ENCODE peak calls at places on chromosomes 16 and 17, in nine cellular contexts. K is GM12878, D is ovary, P is stomach, M is tibial nerve, X is A549, S is sigmoid colon, Y is esophagus muscularis mucosa, B is transverse colon. N is an unnamed sample.

GRCh38 chr16:7013990-7014389 is 318.7 kb upstream of the RBFOX1 start:
- DNase-seq in K (no peak), D (no peak), P (no peak), M (no peak), X (no peak), S (no peak), Y (no peak), B (no peak), N (no peak)

GRCh38 chr17:4307179-4307930 is 43.6 kb upstream of the ANKFY1 start:
- DNase-seq in K (no peak), D (no peak), P (no peak), M (no peak), X (no peak), S (no peak), Y (no peak), B (no peak), N (no peak)

GRCh38 chr17:47096343-47096742 is 92.8 kb downstream of the CDC27 start:
- DNase-seq in K (no peak), D (no peak), P (no peak), M (no peak), X (no peak), S (no peak), Y (no peak), B (no peak), N (no peak)

GRCh38 chr16:80824623-80825364 is 20.4 kb upstream of the CDYL2 start:
- DNase-seq in K (peak), D (no peak), P (peak), M (peak), X (peak), S (no peak), Y (no peak), B (peak), N (no peak)

GRCh38 chr16:80174416-80174815 is 366.4 kb upstream of the DYNLRB2 start:
- DNase-seq in K (no peak), D (no peak), P (no peak), M (no peak), X (peak), S (no peak), Y (no peak), B (no peak), N (no peak)

GRCh38 chr17:46862949-46863348 is 11.6 kb downstream of the WNT9B start:
- DNase-seq in K (no peak), D (no peak), P (no peak), M (no peak), X (no peak), S (no peak), Y (no peak), B (no peak), N (no peak)

GRCh38 chr17:73784015-73784603 is 139.9 kb upstream of the SDK2 start:
- DNase-seq in K (no peak), D (no peak), P (no peak), M (no peak), X (no peak), S (no peak), Y (no peak), B (no peak), N (no peak)

GRCh38 chr17:80861360-80861861 is 130.2 kb upstream of the CHMP6 start:
- DNase-seq in K (no peak), D (no peak), P (no peak), M (no peak), X (no peak), S (peak), Y (no peak), B (peak), N (no peak)

GRCh38 chr16:46920402-46921068 is 36.4 kb downstream of the GPT2 start:
- DNase-seq in K (no peak), D (no peak), P (peak), M (no peak), X (no peak), S (no peak), Y (no peak), B (peak), N (no peak)

GRCh38 chr17:21268596-21269188 is 15.5 kb upstream of the NATD1 start:
- DNase-seq in K (no peak), D (no peak), P (no peak), M (no peak), X (no peak), S (no peak), Y (no peak), B (no peak), N (no peak)
- TF ChIP-seq EP300 in K (no peak), D (no peak), P (no peak), M (no peak), X (no peak), S (no peak), Y (no peak), B (no peak), N (no peak)

GRCh38 chr17:54887787-54888186 is 12.9 kb upstream of the TOM1L1 start:
- DNase-seq in K (no peak), D (no peak), P (no peak), M (no peak), X (no peak), S (no peak), Y (no peak), B (no peak), N (no peak)
- H3K27ac ChIP-seq in K (no peak), D (no peak), P (no peak), M (no peak), X (no peak), S (no peak), Y (no peak), B (no peak), N (no peak)

GRCh38 chr16:78628526-78628925 is 529.1 kb downstream of the WWOX start:
- DNase-seq in K (no peak), D (no peak), P (no peak), M (no peak), X (no peak), S (no peak), Y (no peak), B (no peak), N (no peak)
- TF ChIP-seq EP300 in K (no peak), D (no peak), P (no peak), M (no peak), X (no peak), S (no peak), Y (no peak), B (no peak), N (no peak)

DNA sequence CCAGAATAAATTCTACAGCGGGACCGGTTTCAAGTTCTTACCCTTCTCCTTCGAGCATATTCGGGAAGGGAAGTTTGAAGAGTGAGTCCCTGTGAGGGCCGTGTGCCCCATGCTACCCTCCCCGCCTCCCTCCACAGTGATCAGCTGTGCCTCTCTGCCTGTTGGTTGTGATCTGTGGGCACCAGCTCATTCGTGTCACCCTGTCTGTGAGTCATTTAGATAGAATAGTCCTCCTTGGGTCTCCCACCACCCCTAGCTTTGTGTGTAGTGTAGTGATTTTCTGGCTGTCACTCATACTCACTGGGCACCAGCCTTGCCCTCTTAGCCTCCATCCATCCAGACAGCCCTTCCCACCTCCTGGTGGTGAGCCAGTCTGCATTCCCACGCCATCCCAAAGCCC is 15.0 kb upstream of the NAGLU start:
- DNase-seq in K (no peak), D (no peak), P (no peak), M (no peak), X (no peak), S (no peak), Y (no peak), B (no peak), N (no peak)
- H3K27ac ChIP-seq in K (no peak), D (peak), P (peak), M (peak), X (peak), S (peak), Y (peak), B (peak), N (peak)

GRCh38 chr16:49855280-49855821 is 561 bp downstream of the ZNF423 start:
- DNase-seq in K (peak), D (peak), P (peak), M (peak), X (peak), S (peak), Y (no peak), B (peak), N (peak)
- TF ChIP-seq EP300 in K (no peak), D (no peak), P (no peak), M (peak), X (no peak), S (no peak), Y (no peak), B (no peak), N (no peak)

GRCh38 chr16:2816751-2817495 is at the start of gene PRSS21:
- DNase-seq in K (no peak), D (no peak), P (no peak), M (no peak), X (no peak), S (peak), Y (no peak), B (peak), N (peak)

GRCh38 chr16:2818278-2818876 is 1.3 kb downstream of the PRSS21 start:
- DNase-seq in K (no peak), D (no peak), P (no peak), M (no peak), X (no peak), S (peak), Y (no peak), B (peak), N (peak)

GRCh38 chr16:2819179-2819938 is 2.3 kb downstream of the PRSS21 start:
- DNase-seq in K (no peak), D (no peak), P (no peak), M (no peak), X (no peak), S (peak), Y (no peak), B (peak), N (peak)

GRCh38 chr16:2815299-2815771 is 1.7 kb upstream of the PRSS21 start:
- DNase-seq in K (no peak), D (no peak), P (no peak), M (no peak), X (no peak), S (peak), Y (no peak), B (peak), N (peak)

DNA sequence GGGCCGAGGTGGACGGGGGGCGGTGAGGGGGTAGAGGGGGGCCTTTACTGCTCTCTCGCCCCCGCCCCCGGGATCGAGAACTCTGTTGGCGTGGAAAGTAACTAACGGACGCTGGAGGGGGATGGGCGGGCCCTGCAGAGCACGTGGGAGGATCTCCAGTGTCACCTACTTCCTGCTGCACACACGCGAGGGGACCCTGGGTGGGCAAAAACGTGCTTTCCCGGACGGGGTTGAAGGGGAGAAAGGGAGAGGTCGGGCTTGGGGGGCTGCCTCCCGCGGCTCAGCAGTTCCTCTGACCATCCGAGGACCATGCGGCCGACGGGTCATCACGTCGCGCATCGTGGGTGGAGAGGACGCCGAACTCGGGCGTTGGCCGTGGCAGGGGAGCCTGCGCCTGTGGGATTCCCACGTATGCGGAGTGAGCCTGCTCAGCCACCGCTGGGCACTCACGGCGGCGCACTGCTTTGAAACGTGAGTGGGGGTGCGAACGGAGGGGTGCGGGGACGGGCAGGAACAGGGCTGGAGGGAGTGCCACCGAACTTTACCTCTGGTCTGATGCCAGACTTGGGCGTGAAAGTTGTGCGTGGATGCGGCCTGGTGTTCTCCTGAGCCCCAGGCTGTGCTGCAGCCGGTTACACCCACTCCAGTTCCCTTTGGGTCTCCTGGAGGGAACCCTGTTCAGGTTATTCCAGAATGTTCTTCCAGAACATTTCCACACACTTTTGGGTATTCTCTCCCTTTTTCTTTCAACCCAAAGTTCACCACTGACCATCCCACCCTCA is 650 bp downstream of the PRSS21 start:
- DNase-seq in K (no peak), D (no peak), P (no peak), M (no peak), X (no peak), S (peak), Y (no peak), B (peak), N (peak)
- H3K27ac ChIP-seq in K (peak), D (no peak), P (no peak), M (no peak), X (no peak), S (no peak), Y (no peak), B (no peak), N (no peak)

DNA sequence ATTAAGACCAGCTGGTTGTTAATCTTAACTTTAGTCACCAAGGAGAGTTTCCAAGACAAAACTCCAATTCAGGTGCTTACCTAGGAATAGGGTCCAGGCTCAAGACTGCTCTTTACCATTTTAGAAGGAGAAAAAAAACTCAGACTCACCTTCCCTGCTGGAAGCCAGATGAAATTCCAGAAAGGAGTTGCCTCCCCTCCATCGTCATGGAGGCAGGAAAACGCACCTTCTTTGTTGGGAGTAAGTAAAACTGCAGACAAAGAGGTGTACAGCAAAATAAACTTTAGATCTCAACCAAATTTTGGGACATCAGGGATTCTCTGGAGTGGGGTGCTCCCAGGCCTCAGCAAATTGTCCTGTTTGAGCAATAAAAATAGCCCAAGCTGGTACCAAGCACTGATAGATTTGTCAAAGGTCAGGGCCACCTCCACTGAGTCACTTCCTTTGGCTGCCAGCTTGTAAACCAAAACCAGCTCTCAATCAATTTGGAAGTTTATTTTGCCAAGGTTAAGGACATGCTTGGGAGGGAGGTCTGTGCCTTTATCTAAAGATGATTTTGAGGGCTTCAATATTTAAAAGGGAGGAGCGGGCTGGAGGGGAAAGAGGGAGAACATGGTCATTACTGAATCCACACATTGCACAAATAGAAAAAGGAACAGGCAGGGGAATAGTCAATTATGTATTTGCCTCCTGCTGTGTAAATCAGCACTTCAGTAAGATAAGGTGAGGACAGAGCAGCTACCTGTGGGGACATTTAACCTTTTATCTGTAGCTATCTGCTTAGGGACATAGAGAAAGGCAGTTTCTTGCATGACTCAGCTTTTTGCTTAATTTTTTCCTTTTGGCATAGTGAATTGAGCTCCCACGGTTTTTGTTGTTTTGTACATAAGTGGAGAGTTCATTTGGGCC is 1.5 kb upstream of the ALDH3A2 start:
- DNase-seq in K (no peak), D (peak), P (no peak), M (no peak), X (peak), S (no peak), Y (no peak), B (no peak), N (no peak)
- TF ChIP-seq EP300 in K (no peak), D (peak), P (no peak), M (no peak), X (no peak), S (no peak), Y (no peak), B (no peak), N (no peak)